ENCODE peak calls at places on chromosomes 3 and 15, in nine cellular contexts. One of them, this sample, is unnamed.

GRCh38 chr3:124560406-124561215 is 169.6 kb upstream of the UMPS start:
- DNase-seq in activated CD8-positive, alpha-beta memory T cell treated with anti-CD3 and anti-CD28 coated beads for 24 hours: no peak
- DNase-seq in foreskin fibroblast: no peak
- DNase-seq in activated T-helper 1 cell treated with anti-CD3 and anti-CD28 coated beads, Interleukin-12 subunit alpha, Interleukin-12 subunit beta, Interleukin-2, Interleukin-4 antibody, amounts not matched to agents 30 ng/mL and 10 ng/mL and 1 ng/mL, durations not matched to agents 14 hours and 24 hours and 36 hours: no peak
- DNase-seq in gastrocnemius medialis: no peak
- DNase-seq in islet precursor cell: peak
- DNase-seq in NCI-H510A treated with DMSO at 0.1 percent for 48 hours: no peak
- DNase-seq in A549: no peak
- DNase-seq in stimulated activated CD8-positive, alpha-beta memory T cell treated with anti-CD3 and anti-CD28 coated beads, Interleukin-7, amount 100 ng/mL, for 1 hour: no peak
- DNase-seq in this sample: no peak

GRCh38 chr3:112858410-112859069 is 11.9 kb upstream of the CD200R1L start:
- DNase-seq in A549: no peak
- DNase-seq in foreskin fibroblast: peak
- DNase-seq in NCI-H510A treated with DMSO at 0.1 percent for 48 hours: no peak
- DNase-seq in stimulated activated CD8-positive, alpha-beta memory T cell treated with anti-CD3 and anti-CD28 coated beads, Interleukin-7, amount 100 ng/mL, for 1 hour: no peak
- DNase-seq in activated CD8-positive, alpha-beta memory T cell treated with anti-CD3 and anti-CD28 coated beads for 24 hours: no peak
- DNase-seq in activated T-helper 1 cell treated with anti-CD3 and anti-CD28 coated beads, Interleukin-12 subunit alpha, Interleukin-12 subunit beta, Interleukin-2, Interleukin-4 antibody, amounts not matched to agents 30 ng/mL and 10 ng/mL and 1 ng/mL, durations not matched to agents 14 hours and 24 hours and 36 hours: no peak
- DNase-seq in islet precursor cell: no peak
- DNase-seq in gastrocnemius medialis: no peak
- DNase-seq in this sample: no peak

GRCh38 chr3:196202516-196202970 is 8.7 kb downstream of the ZDHHC19 start:
- DNase-seq in foreskin fibroblast: peak
- DNase-seq in A549: no peak
- DNase-seq in islet precursor cell: peak
- DNase-seq in activated T-helper 1 cell treated with anti-CD3 and anti-CD28 coated beads, Interleukin-12 subunit alpha, Interleukin-12 subunit beta, Interleukin-2, Interleukin-4 antibody, amounts not matched to agents 30 ng/mL and 10 ng/mL and 1 ng/mL, durations not matched to agents 14 hours and 24 hours and 36 hours: no peak
- DNase-seq in NCI-H510A treated with DMSO at 0.1 percent for 48 hours: no peak
- DNase-seq in stimulated activated CD8-positive, alpha-beta memory T cell treated with anti-CD3 and anti-CD28 coated beads, Interleukin-7, amount 100 ng/mL, for 1 hour: no peak
- DNase-seq in activated CD8-positive, alpha-beta memory T cell treated with anti-CD3 and anti-CD28 coated beads for 24 hours: no peak
- DNase-seq in gastrocnemius medialis: no peak
- DNase-seq in this sample: no peak

GRCh38 chr3:139772539-139773500 is 95.0 kb upstream of the NMNAT3 start:
- DNase-seq in stimulated activated CD8-positive, alpha-beta memory T cell treated with anti-CD3 and anti-CD28 coated beads, Interleukin-7, amount 100 ng/mL, for 1 hour: no peak
- DNase-seq in A549: no peak
- DNase-seq in gastrocnemius medialis: no peak
- DNase-seq in activated T-helper 1 cell treated with anti-CD3 and anti-CD28 coated beads, Interleukin-12 subunit alpha, Interleukin-12 subunit beta, Interleukin-2, Interleukin-4 antibody, amounts not matched to agents 30 ng/mL and 10 ng/mL and 1 ng/mL, durations not matched to agents 14 hours and 24 hours and 36 hours: no peak
- DNase-seq in activated CD8-positive, alpha-beta memory T cell treated with anti-CD3 and anti-CD28 coated beads for 24 hours: no peak
- DNase-seq in NCI-H510A treated with DMSO at 0.1 percent for 48 hours: no peak
- DNase-seq in foreskin fibroblast: peak
- DNase-seq in islet precursor cell: peak
- DNase-seq in this sample: no peak

GRCh38 chr3:8460815-8461482 is 40.7 kb upstream of the LMCD1 start:
- DNase-seq in NCI-H510A treated with DMSO at 0.1 percent for 48 hours: no peak
- DNase-seq in A549: no peak
- DNase-seq in islet precursor cell: no peak
- DNase-seq in activated CD8-positive, alpha-beta memory T cell treated with anti-CD3 and anti-CD28 coated beads for 24 hours: no peak
- DNase-seq in stimulated activated CD8-positive, alpha-beta memory T cell treated with anti-CD3 and anti-CD28 coated beads, Interleukin-7, amount 100 ng/mL, for 1 hour: no peak
- DNase-seq in gastrocnemius medialis: no peak
- DNase-seq in foreskin fibroblast: peak
- DNase-seq in activated T-helper 1 cell treated with anti-CD3 and anti-CD28 coated beads, Interleukin-12 subunit alpha, Interleukin-12 subunit beta, Interleukin-2, Interleukin-4 antibody, amounts not matched to agents 30 ng/mL and 10 ng/mL and 1 ng/mL, durations not matched to agents 14 hours and 24 hours and 36 hours: no peak
- DNase-seq in this sample: peak

GRCh38 chr3:30855390-30855789 is 39.1 kb downstream of the GADL1 start:
- DNase-seq in A549: no peak
- DNase-seq in stimulated activated CD8-positive, alpha-beta memory T cell treated with anti-CD3 and anti-CD28 coated beads, Interleukin-7, amount 100 ng/mL, for 1 hour: no peak
- DNase-seq in NCI-H510A treated with DMSO at 0.1 percent for 48 hours: no peak
- DNase-seq in gastrocnemius medialis: no peak
- DNase-seq in foreskin fibroblast: peak
- DNase-seq in islet precursor cell: no peak
- DNase-seq in activated T-helper 1 cell treated with anti-CD3 and anti-CD28 coated beads, Interleukin-12 subunit alpha, Interleukin-12 subunit beta, Interleukin-2, Interleukin-4 antibody, amounts not matched to agents 30 ng/mL and 10 ng/mL and 1 ng/mL, durations not matched to agents 14 hours and 24 hours and 36 hours: no peak
- DNase-seq in activated CD8-positive, alpha-beta memory T cell treated with anti-CD3 and anti-CD28 coated beads for 24 hours: no peak
- DNase-seq in this sample: no peak

GRCh38 chr3:66037330-66037985 is 1.3 kb downstream of the MAGI1 start:
- DNase-seq in foreskin fibroblast: peak
- DNase-seq in activated T-helper 1 cell treated with anti-CD3 and anti-CD28 coated beads, Interleukin-12 subunit alpha, Interleukin-12 subunit beta, Interleukin-2, Interleukin-4 antibody, amounts not matched to agents 30 ng/mL and 10 ng/mL and 1 ng/mL, durations not matched to agents 14 hours and 24 hours and 36 hours: no peak
- DNase-seq in stimulated activated CD8-positive, alpha-beta memory T cell treated with anti-CD3 and anti-CD28 coated beads, Interleukin-7, amount 100 ng/mL, for 1 hour: no peak
- DNase-seq in islet precursor cell: peak
- DNase-seq in NCI-H510A treated with DMSO at 0.1 percent for 48 hours: peak
- DNase-seq in A549: peak
- DNase-seq in activated CD8-positive, alpha-beta memory T cell treated with anti-CD3 and anti-CD28 coated beads for 24 hours: no peak
- DNase-seq in gastrocnemius medialis: no peak
- DNase-seq in this sample: peak

GRCh38 chr3:171950373-171950772 is 89.0 kb upstream of the FNDC3B start:
- DNase-seq in stimulated activated CD8-positive, alpha-beta memory T cell treated with anti-CD3 and anti-CD28 coated beads, Interleukin-7, amount 100 ng/mL, for 1 hour: no peak
- DNase-seq in A549: no peak
- DNase-seq in islet precursor cell: peak
- DNase-seq in NCI-H510A treated with DMSO at 0.1 percent for 48 hours: no peak
- DNase-seq in foreskin fibroblast: peak
- DNase-seq in activated T-helper 1 cell treated with anti-CD3 and anti-CD28 coated beads, Interleukin-12 subunit alpha, Interleukin-12 subunit beta, Interleukin-2, Interleukin-4 antibody, amounts not matched to agents 30 ng/mL and 10 ng/mL and 1 ng/mL, durations not matched to agents 14 hours and 24 hours and 36 hours: no peak
- DNase-seq in activated CD8-positive, alpha-beta memory T cell treated with anti-CD3 and anti-CD28 coated beads for 24 hours: no peak
- DNase-seq in gastrocnemius medialis: no peak
- DNase-seq in this sample: no peak

GRCh38 chr3:8607285-8608040 is 37.1 kb downstream of the SSUH2 start:
- DNase-seq in islet precursor cell: peak
- DNase-seq in stimulated activated CD8-positive, alpha-beta memory T cell treated with anti-CD3 and anti-CD28 coated beads, Interleukin-7, amount 100 ng/mL, for 1 hour: no peak
- DNase-seq in activated CD8-positive, alpha-beta memory T cell treated with anti-CD3 and anti-CD28 coated beads for 24 hours: no peak
- DNase-seq in foreskin fibroblast: peak
- DNase-seq in NCI-H510A treated with DMSO at 0.1 percent for 48 hours: peak
- DNase-seq in gastrocnemius medialis: peak
- DNase-seq in activated T-helper 1 cell treated with anti-CD3 and anti-CD28 coated beads, Interleukin-12 subunit alpha, Interleukin-12 subunit beta, Interleukin-2, Interleukin-4 antibody, amounts not matched to agents 30 ng/mL and 10 ng/mL and 1 ng/mL, durations not matched to agents 14 hours and 24 hours and 36 hours: no peak
- DNase-seq in A549: peak
- DNase-seq in this sample: peak

GRCh38 chr3:60431599-60431958 is 819.7 kb downstream of the FHIT start:
- DNase-seq in stimulated activated CD8-positive, alpha-beta memory T cell treated with anti-CD3 and anti-CD28 coated beads, Interleukin-7, amount 100 ng/mL, for 1 hour: no peak
- DNase-seq in activated T-helper 1 cell treated with anti-CD3 and anti-CD28 coated beads, Interleukin-12 subunit alpha, Interleukin-12 subunit beta, Interleukin-2, Interleukin-4 antibody, amounts not matched to agents 30 ng/mL and 10 ng/mL and 1 ng/mL, durations not matched to agents 14 hours and 24 hours and 36 hours: no peak
- DNase-seq in foreskin fibroblast: no peak
- DNase-seq in activated CD8-positive, alpha-beta memory T cell treated with anti-CD3 and anti-CD28 coated beads for 24 hours: no peak
- DNase-seq in gastrocnemius medialis: no peak
- DNase-seq in islet precursor cell: peak
- DNase-seq in A549: peak
- DNase-seq in NCI-H510A treated with DMSO at 0.1 percent for 48 hours: no peak
- DNase-seq in this sample: no peak

GRCh38 chr3:30440880-30441279 is 165.5 kb upstream of the TGFBR2 start:
- DNase-seq in A549: no peak
- DNase-seq in islet precursor cell: no peak
- DNase-seq in activated T-helper 1 cell treated with anti-CD3 and anti-CD28 coated beads, Interleukin-12 subunit alpha, Interleukin-12 subunit beta, Interleukin-2, Interleukin-4 antibody, amounts not matched to agents 30 ng/mL and 10 ng/mL and 1 ng/mL, durations not matched to agents 14 hours and 24 hours and 36 hours: no peak
- DNase-seq in stimulated activated CD8-positive, alpha-beta memory T cell treated with anti-CD3 and anti-CD28 coated beads, Interleukin-7, amount 100 ng/mL, for 1 hour: no peak
- DNase-seq in activated CD8-positive, alpha-beta memory T cell treated with anti-CD3 and anti-CD28 coated beads for 24 hours: no peak
- DNase-seq in gastrocnemius medialis: peak
- DNase-seq in NCI-H510A treated with DMSO at 0.1 percent for 48 hours: no peak
- DNase-seq in foreskin fibroblast: no peak
- DNase-seq in this sample: peak

GRCh38 chr3:49237344-49237743 is 39.7 kb downstream of the C3orf62 start:
- DNase-seq in NCI-H510A treated with DMSO at 0.1 percent for 48 hours: no peak
- DNase-seq in A549: no peak
- DNase-seq in activated T-helper 1 cell treated with anti-CD3 and anti-CD28 coated beads, Interleukin-12 subunit alpha, Interleukin-12 subunit beta, Interleukin-2, Interleukin-4 antibody, amounts not matched to agents 30 ng/mL and 10 ng/mL and 1 ng/mL, durations not matched to agents 14 hours and 24 hours and 36 hours: no peak
- DNase-seq in foreskin fibroblast: no peak
- DNase-seq in activated CD8-positive, alpha-beta memory T cell treated with anti-CD3 and anti-CD28 coated beads for 24 hours: no peak
- DNase-seq in stimulated activated CD8-positive, alpha-beta memory T cell treated with anti-CD3 and anti-CD28 coated beads, Interleukin-7, amount 100 ng/mL, for 1 hour: no peak
- DNase-seq in gastrocnemius medialis: no peak
- DNase-seq in islet precursor cell: no peak
- DNase-seq in this sample: no peak

GRCh38 chr3:122952509-122952908 is 75.1 kb downstream of the SEMA5B start:
- DNase-seq in islet precursor cell: peak
- DNase-seq in activated CD8-positive, alpha-beta memory T cell treated with anti-CD3 and anti-CD28 coated beads for 24 hours: no peak
- DNase-seq in foreskin fibroblast: no peak
- DNase-seq in A549: peak
- DNase-seq in stimulated activated CD8-positive, alpha-beta memory T cell treated with anti-CD3 and anti-CD28 coated beads, Interleukin-7, amount 100 ng/mL, for 1 hour: no peak
- DNase-seq in activated T-helper 1 cell treated with anti-CD3 and anti-CD28 coated beads, Interleukin-12 subunit alpha, Interleukin-12 subunit beta, Interleukin-2, Interleukin-4 antibody, amounts not matched to agents 30 ng/mL and 10 ng/mL and 1 ng/mL, durations not matched to agents 14 hours and 24 hours and 36 hours: no peak
- DNase-seq in gastrocnemius medialis: no peak
- DNase-seq in NCI-H510A treated with DMSO at 0.1 percent for 48 hours: no peak
- DNase-seq in this sample: no peak

GRCh38 chr3:152524198-152525140 is 255.7 kb downstream of the MBNL1 start:
- DNase-seq in gastrocnemius medialis: no peak
- DNase-seq in NCI-H510A treated with DMSO at 0.1 percent for 48 hours: peak
- DNase-seq in islet precursor cell: no peak
- DNase-seq in activated CD8-positive, alpha-beta memory T cell treated with anti-CD3 and anti-CD28 coated beads for 24 hours: no peak
- DNase-seq in activated T-helper 1 cell treated with anti-CD3 and anti-CD28 coated beads, Interleukin-12 subunit alpha, Interleukin-12 subunit beta, Interleukin-2, Interleukin-4 antibody, amounts not matched to agents 30 ng/mL and 10 ng/mL and 1 ng/mL, durations not matched to agents 14 hours and 24 hours and 36 hours: no peak
- DNase-seq in stimulated activated CD8-positive, alpha-beta memory T cell treated with anti-CD3 and anti-CD28 coated beads, Interleukin-7, amount 100 ng/mL, for 1 hour: no peak
- DNase-seq in foreskin fibroblast: peak
- DNase-seq in A549: peak
- DNase-seq in this sample: no peak

GRCh38 chr15:73822998-73823397 is 50.4 kb upstream of the TBC1D21 start:
- DNase-seq in A549: no peak
- DNase-seq in NCI-H510A treated with DMSO at 0.1 percent for 48 hours: no peak
- DNase-seq in foreskin fibroblast: peak
- DNase-seq in gastrocnemius medialis: no peak
- DNase-seq in activated T-helper 1 cell treated with anti-CD3 and anti-CD28 coated beads, Interleukin-12 subunit alpha, Interleukin-12 subunit beta, Interleukin-2, Interleukin-4 antibody, amounts not matched to agents 30 ng/mL and 10 ng/mL and 1 ng/mL, durations not matched to agents 14 hours and 24 hours and 36 hours: no peak
- DNase-seq in activated CD8-positive, alpha-beta memory T cell treated with anti-CD3 and anti-CD28 coated beads for 24 hours: no peak
- DNase-seq in stimulated activated CD8-positive, alpha-beta memory T cell treated with anti-CD3 and anti-CD28 coated beads, Interleukin-7, amount 100 ng/mL, for 1 hour: no peak
- DNase-seq in islet precursor cell: no peak
- DNase-seq in this sample: no peak

GRCh38 chr3:45546636-45547201 is 47.8 kb upstream of the LIMD1 start:
- DNase-seq in foreskin fibroblast: no peak
- DNase-seq in stimulated activated CD8-positive, alpha-beta memory T cell treated with anti-CD3 and anti-CD28 coated beads, Interleukin-7, amount 100 ng/mL, for 1 hour: no peak
- DNase-seq in A549: peak
- DNase-seq in NCI-H510A treated with DMSO at 0.1 percent for 48 hours: no peak
- DNase-seq in activated T-helper 1 cell treated with anti-CD3 and anti-CD28 coated beads, Interleukin-12 subunit alpha, Interleukin-12 subunit beta, Interleukin-2, Interleukin-4 antibody, amounts not matched to agents 30 ng/mL and 10 ng/mL and 1 ng/mL, durations not matched to agents 14 hours and 24 hours and 36 hours: no peak
- DNase-seq in islet precursor cell: no peak
- DNase-seq in gastrocnemius medialis: no peak
- DNase-seq in activated CD8-positive, alpha-beta memory T cell treated with anti-CD3 and anti-CD28 coated beads for 24 hours: peak
- DNase-seq in this sample: no peak

GRCh38 chr3:155192957-155193746 is 100.3 kb downstream of the STRIT1 start:
- DNase-seq in A549: no peak
- DNase-seq in gastrocnemius medialis: peak
- DNase-seq in islet precursor cell: no peak
- DNase-seq in foreskin fibroblast: peak
- DNase-seq in NCI-H510A treated with DMSO at 0.1 percent for 48 hours: no peak
- DNase-seq in activated T-helper 1 cell treated with anti-CD3 and anti-CD28 coated beads, Interleukin-12 subunit alpha, Interleukin-12 subunit beta, Interleukin-2, Interleukin-4 antibody, amounts not matched to agents 30 ng/mL and 10 ng/mL and 1 ng/mL, durations not matched to agents 14 hours and 24 hours and 36 hours: no peak
- DNase-seq in activated CD8-positive, alpha-beta memory T cell treated with anti-CD3 and anti-CD28 coated beads for 24 hours: no peak
- DNase-seq in stimulated activated CD8-positive, alpha-beta memory T cell treated with anti-CD3 and anti-CD28 coated beads, Interleukin-7, amount 100 ng/mL, for 1 hour: no peak
- DNase-seq in this sample: no peak

GRCh38 chr15:62665449-62665848 is 377.1 kb upstream of the TPM1 start:
- DNase-seq in NCI-H510A treated with DMSO at 0.1 percent for 48 hours: no peak
- DNase-seq in activated T-helper 1 cell treated with anti-CD3 and anti-CD28 coated beads, Interleukin-12 subunit alpha, Interleukin-12 subunit beta, Interleukin-2, Interleukin-4 antibody, amounts not matched to agents 30 ng/mL and 10 ng/mL and 1 ng/mL, durations not matched to agents 14 hours and 24 hours and 36 hours: no peak
- DNase-seq in foreskin fibroblast: no peak
- DNase-seq in islet precursor cell: no peak
- DNase-seq in A549: no peak
- DNase-seq in stimulated activated CD8-positive, alpha-beta memory T cell treated with anti-CD3 and anti-CD28 coated beads, Interleukin-7, amount 100 ng/mL, for 1 hour: no peak
- DNase-seq in activated CD8-positive, alpha-beta memory T cell treated with anti-CD3 and anti-CD28 coated beads for 24 hours: no peak
- DNase-seq in gastrocnemius medialis: no peak
- DNase-seq in this sample: no peak

GRCh38 chr3:151933224-151933858 is 59.9 kb downstream of the SUCNR1 start:
- DNase-seq in activated T-helper 1 cell treated with anti-CD3 and anti-CD28 coated beads, Interleukin-12 subunit alpha, Interleukin-12 subunit beta, Interleukin-2, Interleukin-4 antibody, amounts not matched to agents 30 ng/mL and 10 ng/mL and 1 ng/mL, durations not matched to agents 14 hours and 24 hours and 36 hours: no peak
- DNase-seq in stimulated activated CD8-positive, alpha-beta memory T cell treated with anti-CD3 and anti-CD28 coated beads, Interleukin-7, amount 100 ng/mL, for 1 hour: no peak
- DNase-seq in gastrocnemius medialis: no peak
- DNase-seq in activated CD8-positive, alpha-beta memory T cell treated with anti-CD3 and anti-CD28 coated beads for 24 hours: no peak
- DNase-seq in A549: no peak
- DNase-seq in foreskin fibroblast: peak
- DNase-seq in NCI-H510A treated with DMSO at 0.1 percent for 48 hours: no peak
- DNase-seq in islet precursor cell: no peak
- DNase-seq in this sample: no peak

GRCh38 chr15:85625431-85625830 is 169.3 kb downstream of the KLHL25 start:
- DNase-seq in foreskin fibroblast: no peak
- DNase-seq in A549: no peak
- DNase-seq in NCI-H510A treated with DMSO at 0.1 percent for 48 hours: no peak
- DNase-seq in activated CD8-positive, alpha-beta memory T cell treated with anti-CD3 and anti-CD28 coated beads for 24 hours: no peak
- DNase-seq in activated T-helper 1 cell treated with anti-CD3 and anti-CD28 coated beads, Interleukin-12 subunit alpha, Interleukin-12 subunit beta, Interleukin-2, Interleukin-4 antibody, amounts not matched to agents 30 ng/mL and 10 ng/mL and 1 ng/mL, durations not matched to agents 14 hours and 24 hours and 36 hours: no peak
- DNase-seq in stimulated activated CD8-positive, alpha-beta memory T cell treated with anti-CD3 and anti-CD28 coated beads, Interleukin-7, amount 100 ng/mL, for 1 hour: no peak
- DNase-seq in islet precursor cell: no peak
- DNase-seq in gastrocnemius medialis: no peak
- DNase-seq in this sample: no peak

GRCh38 chr15:60829416-60829815 is 350.5 kb upstream of the ICE2 start:
- DNase-seq in NCI-H510A treated with DMSO at 0.1 percent for 48 hours: no peak
- DNase-seq in A549: no peak
- DNase-seq in gastrocnemius medialis: no peak
- DNase-seq in islet precursor cell: no peak
- DNase-seq in activated CD8-positive, alpha-beta memory T cell treated with anti-CD3 and anti-CD28 coated beads for 24 hours: no peak
- DNase-seq in stimulated activated CD8-positive, alpha-beta memory T cell treated with anti-CD3 and anti-CD28 coated beads, Interleukin-7, amount 100 ng/mL, for 1 hour: no peak
- DNase-seq in activated T-helper 1 cell treated with anti-CD3 and anti-CD28 coated beads, Interleukin-12 subunit alpha, Interleukin-12 subunit beta, Interleukin-2, Interleukin-4 antibody, amounts not matched to agents 30 ng/mL and 10 ng/mL and 1 ng/mL, durations not matched to agents 14 hours and 24 hours and 36 hours: no peak
- DNase-seq in foreskin fibroblast: peak
- DNase-seq in this sample: no peak

GRCh38 chr15:74870496-74871213 is 2.5 kb downstream of the SCAMP2 start:
- DNase-seq in A549: no peak
- DNase-seq in NCI-H510A treated with DMSO at 0.1 percent for 48 hours: no peak
- DNase-seq in stimulated activated CD8-positive, alpha-beta memory T cell treated with anti-CD3 and anti-CD28 coated beads, Interleukin-7, amount 100 ng/mL, for 1 hour: no peak
- DNase-seq in foreskin fibroblast: peak
- DNase-seq in islet precursor cell: peak
- DNase-seq in activated T-helper 1 cell treated with anti-CD3 and anti-CD28 coated beads, Interleukin-12 subunit alpha, Interleukin-12 subunit beta, Interleukin-2, Interleukin-4 antibody, amounts not matched to agents 30 ng/mL and 10 ng/mL and 1 ng/mL, durations not matched to agents 14 hours and 24 hours and 36 hours: no peak
- DNase-seq in gastrocnemius medialis: no peak
- DNase-seq in activated CD8-positive, alpha-beta memory T cell treated with anti-CD3 and anti-CD28 coated beads for 24 hours: no peak
- DNase-seq in this sample: no peak

GRCh38 chr15:31212286-31212685 is 110.8 kb upstream of the TRPM1 start:
- DNase-seq in islet precursor cell: no peak
- DNase-seq in activated CD8-positive, alpha-beta memory T cell treated with anti-CD3 and anti-CD28 coated beads for 24 hours: peak
- DNase-seq in A549: no peak
- DNase-seq in stimulated activated CD8-positive, alpha-beta memory T cell treated with anti-CD3 and anti-CD28 coated beads, Interleukin-7, amount 100 ng/mL, for 1 hour: no peak
- DNase-seq in NCI-H510A treated with DMSO at 0.1 percent for 48 hours: no peak
- DNase-seq in foreskin fibroblast: no peak
- DNase-seq in gastrocnemius medialis: no peak
- DNase-seq in activated T-helper 1 cell treated with anti-CD3 and anti-CD28 coated beads, Interleukin-12 subunit alpha, Interleukin-12 subunit beta, Interleukin-2, Interleukin-4 antibody, amounts not matched to agents 30 ng/mL and 10 ng/mL and 1 ng/mL, durations not matched to agents 14 hours and 24 hours and 36 hours: no peak
- DNase-seq in this sample: no peak

GRCh38 chr3:129794319-129795201 is 99.0 kb downstream of the TMCC1 start:
- DNase-seq in NCI-H510A treated with DMSO at 0.1 percent for 48 hours: peak
- DNase-seq in islet precursor cell: peak
- DNase-seq in gastrocnemius medialis: peak
- DNase-seq in stimulated activated CD8-positive, alpha-beta memory T cell treated with anti-CD3 and anti-CD28 coated beads, Interleukin-7, amount 100 ng/mL, for 1 hour: no peak
- DNase-seq in A549: peak
- DNase-seq in foreskin fibroblast: no peak
- DNase-seq in activated CD8-positive, alpha-beta memory T cell treated with anti-CD3 and anti-CD28 coated beads for 24 hours: no peak
- DNase-seq in activated T-helper 1 cell treated with anti-CD3 and anti-CD28 coated beads, Interleukin-12 subunit alpha, Interleukin-12 subunit beta, Interleukin-2, Interleukin-4 antibody, amounts not matched to agents 30 ng/mL and 10 ng/mL and 1 ng/mL, durations not matched to agents 14 hours and 24 hours and 36 hours: no peak
- DNase-seq in this sample: no peak

This sample was measured in tibial artery.